ENCODE peak calls at places on chromosomes 5 and 9, in five cellular contexts. F is adrenal gland; S is kidney glomerular epithelial cell; N is NCI-H1105; W is activated CD8-positive, alpha-beta memory T cell treated with anti-CD3 and anti-CD28 coated beads for 48 hours. Q is an unnamed sample.

GRCh38 chr9:76987594-76988200 is 31.8 kb upstream of the FOXB2 start:
- DNase-seq in F (peak; percentile 49), S (peak; percentile 31), W (no peak), N (peak; percentile 52), Q (no peak)

GRCh38 chr5:78499485-78499884 is 139.1 kb downstream of the SCAMP1 start:
- DNase-seq in F (no peak), W (no peak), N (no peak), S (no peak), Q (no peak)

GRCh38 chr5:179187229-179187678 is 127.1 kb downstream of the ZNF354C start:
- DNase-seq in N (no peak), S (no peak), F (no peak), W (no peak), Q (no peak)

GRCh38 chr5:177300236-177300880 is 3.2 kb downstream of the RAB24 start:
- DNase-seq in F (peak; percentile 64), S (peak; percentile 23), W (no peak), N (no peak), Q (peak; percentile 68)

GRCh38 chr5:8478308-8478707 is 609.4 kb downstream of the MTRR start:
- DNase-seq in S (no peak), W (no peak), N (no peak), F (no peak), Q (no peak)

GRCh38 chr9:70403618-70404025 is 10.8 kb downstream of the KLF9 start:
- DNase-seq in F (no peak), W (no peak), N (no peak), S (no peak), Q (no peak)

GRCh38 chr5:181260720-181261319 is at the start of gene TRIM52:
- DNase-seq in W (peak; percentile 84), F (peak; percentile 90), S (no peak), N (no peak), Q (peak; percentile 88)

GRCh38 chr5:16364906-16365305 is 100.7 kb downstream of the ZNF622 start:
- DNase-seq in F (no peak), N (no peak), S (no peak), W (no peak), Q (no peak)

GRCh38 chr5:5687113-5687512 is 264.6 kb downstream of the ICE1 start:
- DNase-seq in F (no peak), N (no peak), S (no peak), W (no peak), Q (no peak)

GRCh38 chr9:98485706-98486105 is 223.0 kb downstream of the GABBR2 start:
- DNase-seq in W (no peak), F (no peak), S (no peak), N (no peak), Q (no peak)

GRCh38 chr5:134135091-134135655 is 20.7 kb downstream of the TCF7 start:
- DNase-seq in W (no peak), F (peak; percentile 12), S (no peak), N (no peak), Q (no peak)

GRCh38 chr9:93525476-93525875 is 50.9 kb upstream of the PHF2 start:
- DNase-seq in W (no peak), S (no peak), N (no peak), F (no peak), Q (no peak)

GRCh38 chr9:109114670-109115069 is 5.1 kb downstream of the TMEM245 start:
- DNase-seq in W (no peak), F (no peak), N (no peak), S (peak; percentile 75), Q (no peak)

GRCh38 chr5:10352404-10353240 is 873 bp upstream of the MARCHF6 start:
- DNase-seq in F (no peak), S (no peak), N (no peak), W (no peak), Q (peak; percentile 14)

GRCh38 chr9:113164536-113165300 is 13.9 kb downstream of the SLC31A2 start:
- DNase-seq in F (peak; percentile 82), S (no peak), N (no peak), W (no peak), Q (no peak)

GRCh38 chr5:54611290-54611951 is 93.9 kb downstream of the SNX18 start:
- DNase-seq in S (no peak), W (no peak), F (no peak), N (no peak), Q (no peak)

GRCh38 chr9:84002344-84002743 is 21.7 kb downstream of the RMI1 start:
- DNase-seq in W (no peak), F (no peak), N (no peak), S (no peak), Q (no peak)

GRCh38 chr5:76256116-76256889 is 146.8 kb upstream of the IQGAP2 start:
- DNase-seq in W (no peak), F (peak; percentile 67), S (peak; percentile 51), N (peak; percentile 23), Q (peak; percentile 44)

GRCh38 chr5:143874312-143874711 is 62.4 kb downstream of the HMHB1 start:
- DNase-seq in W (no peak), F (no peak), S (peak; percentile 54), N (no peak), Q (no peak)

GRCh38 chr9:114385412-114386181 is 2.2 kb downstream of the AKNA start:
- DNase-seq in W (no peak), S (peak; percentile 56), N (no peak), F (peak; percentile 83), Q (peak; percentile 89)

GRCh38 chr9:20340161-20340861 is 282.0 kb downstream of the MLLT3 start:
- DNase-seq in W (no peak), S (no peak), N (no peak), F (no peak), Q (no peak)

GRCh38 chr5:114450516-114450909 is 88.6 kb downstream of the KCNN2 start:
- DNase-seq in W (no peak), F (no peak), S (no peak), N (no peak), Q (no peak)

GRCh38 chr5:170413897-170414296 is 24.7 kb upstream of the KCNMB1 start:
- DNase-seq in F (no peak), S (no peak), N (no peak), W (no peak), Q (no peak)

GRCh38 chr5:98749046-98749445 is 24.4 kb upstream of the RGMB start:
- DNase-seq in S (no peak), F (no peak), N (no peak), W (no peak), Q (no peak)

GRCh38 chr5:157749462-157749799 is 5.9 kb downstream of the LSM11 start:
- DNase-seq in W (no peak), F (no peak), S (no peak), N (no peak), Q (no peak)

GRCh38 chr5:130335116-130335515 is 430.9 kb downstream of the CHSY3 start:
- DNase-seq in F (no peak), S (no peak), N (no peak), W (no peak), Q (no peak)

Q was measured in activated T-helper 2 cell treated with anti-CD3 and anti-CD28 coated beads, Interferon-gamma antibody, Interleukin-2, Interleukin-4, amounts not matched to agents 10 μg/mL and 5 μg/mL and 100 μg/mL, durations not matched to agents 14 hours and 24 hours and 36 hours.